ENCODE peak calls at places on chromosomes 4 and X, in six cellular contexts. O, E, M, V, X and P are unnamed samples.

GRCh38 chrX:103215037-103215767 is at the start of gene BEX4:
- DNase-seq in O (peak), E (peak), M (peak), V (peak), X (no peak), P (no peak)

GRCh38 chrX:17590892-17591740 is 146.2 kb upstream of the SCML1 start:
- DNase-seq in O (peak), E (peak), M (peak), V (no peak), X (no peak), P (peak)

GRCh38 chrX:15750611-15751159 is 12.6 kb downstream of the CA5B start:
- DNase-seq in O (peak), E (no peak), M (no peak), V (no peak), X (no peak), P (no peak)

GRCh38 chr4:109722357-109722756 is 7.5 kb downstream of the PLA2G12A start:
- DNase-seq in O (no peak), E (no peak), M (no peak), V (no peak), X (no peak), P (no peak)

GRCh38 chr4:124694961-124695598 is 17.5 kb downstream of the ANKRD50 start:
- DNase-seq in O (no peak), E (no peak), M (no peak), V (no peak), X (no peak), P (no peak)

GRCh38 chr4:78799551-78800495 is 23.7 kb downstream of the BMP2K start:
- DNase-seq in O (no peak), E (no peak), M (peak), V (no peak), X (no peak), P (peak)

GRCh38 chr4:105808459-105809041 is 86.7 kb upstream of the NPNT start:
- DNase-seq in O (peak), E (no peak), M (peak), V (no peak), X (peak), P (peak)

GRCh38 chrX:87397103-87397886 is 120.3 kb upstream of the KLHL4 start:
- DNase-seq in O (no peak), E (no peak), M (no peak), V (no peak), X (no peak), P (no peak)

GRCh38 chr4:6686104-6686787 is 7.4 kb upstream of the S100P start:
- DNase-seq in O (no peak), E (no peak), M (no peak), V (no peak), X (no peak), P (no peak)

GRCh38 chr4:111869339-111869738 is 275.9 kb upstream of the FAM241A start:
- DNase-seq in O (no peak), E (no peak), M (no peak), V (no peak), X (no peak), P (no peak)

GRCh38 chr4:47469951-47470350 is 6.4 kb upstream of the COMMD8 start:
- DNase-seq in O (peak), E (no peak), M (peak), V (no peak), X (no peak), P (peak)

GRCh38 chr4:22356996-22357596 is 158.8 kb downstream of the ADGRA3 start:
- DNase-seq in O (peak), E (no peak), M (peak), V (no peak), X (no peak), P (no peak)

GRCh38 chrX:103877571-103877970 is 45.5 kb upstream of the RAB9B start:
- DNase-seq in O (no peak), E (no peak), M (no peak), V (no peak), X (no peak), P (no peak)

GRCh38 chr4:17939061-17939460 is 82.5 kb downstream of the LCORL start:
- DNase-seq in O (no peak), E (no peak), M (no peak), V (no peak), X (no peak), P (no peak)

GRCh38 chr4:17932041-17932440 is 89.5 kb downstream of the LCORL start:
- DNase-seq in O (no peak), E (no peak), M (peak), V (no peak), X (no peak), P (peak)

DNA sequence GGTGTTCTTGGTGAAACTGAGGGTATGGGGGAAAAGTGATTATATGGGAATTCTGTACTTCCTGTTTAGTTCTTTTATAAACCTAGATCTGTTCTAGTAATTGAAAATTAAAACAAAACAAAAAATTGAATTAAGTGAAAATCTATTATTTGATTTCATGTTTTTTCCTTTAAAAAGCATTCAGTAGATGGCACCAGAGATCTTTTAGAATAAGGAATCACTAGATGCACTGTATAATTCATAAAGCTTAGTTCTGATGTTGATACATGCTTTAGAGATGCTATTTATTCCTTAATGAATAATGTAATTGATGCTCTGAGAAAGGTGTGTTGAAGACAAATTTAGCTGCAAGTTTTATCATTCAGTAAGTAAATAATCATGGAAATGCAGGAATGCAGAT is 87.3 kb downstream of the LCORL start:
- DNase-seq in O (no peak), E (no peak), M (no peak), V (no peak), X (no peak), P (no peak)
- TF ChIP-seq CTCF in O (peak), E (no peak), M (no peak), V (no peak), X (no peak), P (peak)

DNA sequence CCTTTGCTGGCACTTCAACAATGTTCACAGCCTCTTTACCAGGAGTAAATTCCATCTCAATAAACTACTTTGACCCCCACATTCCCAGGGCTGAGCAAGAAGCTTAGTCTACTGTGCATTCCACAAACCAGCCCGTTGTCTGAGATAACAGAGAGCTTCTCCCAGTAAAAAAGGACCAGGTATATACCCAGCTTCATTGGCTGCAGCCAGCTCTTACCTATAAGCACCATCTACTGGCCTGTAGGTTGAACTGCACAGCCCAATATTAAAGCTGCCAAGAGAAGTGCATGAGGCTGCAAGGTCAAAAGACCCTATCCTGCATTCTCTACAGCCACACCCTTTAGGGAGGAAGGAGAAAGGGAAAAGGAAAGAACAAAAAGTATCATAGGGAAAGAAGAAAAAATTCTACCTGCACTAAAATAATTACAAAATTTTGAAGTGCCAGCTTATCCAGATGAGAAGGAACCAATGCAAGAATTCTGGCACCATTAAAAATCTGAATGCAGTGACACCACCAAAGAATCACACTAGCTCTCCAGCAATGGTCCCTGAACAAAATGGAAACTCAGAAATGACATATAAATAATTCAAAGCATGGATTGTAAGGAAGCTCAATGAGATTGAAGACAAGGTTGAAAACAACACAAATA is 45.7 kb upstream of the INTU start:
- DNase-seq in O (peak), E (peak), M (peak), V (no peak), X (no peak), P (no peak)
- TF ChIP-seq CTCF in O (peak), E (peak), M (peak), V (peak), X (peak), P (peak)

GRCh38 chr4:100843897-100844296 is 326.1 kb upstream of the EMCN start:
- DNase-seq in O (no peak), E (no peak), M (no peak), V (no peak), X (no peak), P (no peak)

GRCh38 chr4:100838286-100838685 is 320.5 kb upstream of the EMCN start:
- DNase-seq in O (no peak), E (no peak), M (peak), V (no peak), X (no peak), P (no peak)

GRCh38 chr4:100839712-100840111 is 321.9 kb upstream of the EMCN start:
- DNase-seq in O (no peak), E (no peak), M (no peak), V (no peak), X (no peak), P (no peak)

GRCh38 chr4:100841911-100842310 is 324.1 kb upstream of the EMCN start:
- DNase-seq in O (no peak), E (no peak), M (peak), V (no peak), X (no peak), P (no peak)

DNA sequence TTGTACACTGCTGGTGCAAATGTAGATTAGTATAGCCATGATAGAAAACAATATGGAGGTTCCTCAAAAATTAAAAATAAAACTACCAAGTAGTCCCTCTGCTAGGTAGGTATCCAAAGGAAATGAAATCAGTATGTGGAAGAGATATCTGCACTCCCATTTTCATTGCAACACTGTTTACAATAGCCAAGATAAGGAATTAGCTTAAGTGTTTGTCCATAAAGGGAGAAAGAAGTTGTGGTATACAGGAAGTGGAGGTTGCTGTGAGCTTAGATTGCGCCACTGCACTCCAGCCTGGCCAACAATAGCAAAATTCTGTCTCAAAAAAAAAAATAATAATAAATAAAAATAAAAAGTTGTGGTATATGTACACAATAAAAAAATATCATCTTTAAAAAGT is 325.0 kb upstream of the EMCN start:
- DNase-seq in O (no peak), E (no peak), M (no peak), V (no peak), X (no peak), P (no peak)
- TF ChIP-seq CTCF in O (no peak), E (no peak), M (no peak), V (no peak), X (no peak), P (no peak)

GRCh38 chrX:1244164-1245076 is 24.2 kb upstream of the CSF2RA start:
- DNase-seq in O (no peak), E (no peak), M (no peak), V (no peak), X (no peak), P (no peak)
- TF ChIP-seq CTCF in O (peak), E (no peak), M (no peak), V (no peak), X (no peak), P (peak)

GRCh38 chr4:30714408-30715031 is 5.6 kb upstream of the PCDH7 start:
- DNase-seq in O (peak), E (peak), M (peak), V (no peak), X (no peak), P (peak)
- TF ChIP-seq CTCF in O (peak), E (peak), M (peak), V (peak), X (peak), P (peak)

GRCh38 chr4:115537387-115537786 is 424.0 kb upstream of the NDST4 start:
- DNase-seq in O (no peak), E (no peak), M (peak), V (no peak), X (no peak), P (no peak)
- TF ChIP-seq CTCF in O (peak), E (no peak), M (peak), V (peak), X (no peak), P (peak)